ENCODE peak calls at places on chromosomes 3 and 15, in seven cellular contexts. G is stimulated activated naive B cell treated with anti-CD40 and anti-IgM and Interleukin-4, amounts not matched to agents 10 μg/mL and 1 μg/mL and 100 μg/mL, for 72 hours; L is pancreas; S is skeletal muscle cell; I is central memory CD4-positive, alpha-beta T cell; X is DMS53; F is NCI-H1092 treated with DMSO at 0.1 percent for 48 hours. H is an unnamed sample.

GRCh38 chr3:136919799-136920580 is 37.8 kb upstream of the IL20RB start:
- DNase-seq in G (no peak), S (no peak), X (no peak), I (peak; percentile 72), L (no peak), F (no peak), H (no peak)

GRCh38 chr3:138943724-138944131 is 3.2 kb downstream of the FOXL2 start:
- DNase-seq in I (no peak), X (peak; percentile 75), L (no peak), F (no peak), G (no peak), S (no peak), H (no peak)

GRCh38 chr3:169758353-169758994 is 6.4 kb downstream of the TERC start:
- DNase-seq in S (no peak), G (no peak), I (no peak), F (no peak), X (no peak), L (no peak), H (no peak)

GRCh38 chr3:171267089-171267488 is 193.1 kb downstream of the TNIK start:
- DNase-seq in I (no peak), L (no peak), S (no peak), F (no peak), X (no peak), G (no peak), H (no peak)

GRCh38 chr3:12947504-12948369 is 106.4 kb upstream of the RPL32 start:
- DNase-seq in F (no peak), X (no peak), S (peak; percentile 69), I (no peak), L (no peak), G (no peak), H (peak; percentile 72)

GRCh38 chr15:41559489-41560177 is 621 bp downstream of the TYRO3 start:
- DNase-seq in X (peak; percentile 62), F (no peak), G (no peak), S (no peak), L (peak; percentile 39), I (no peak), H (peak; percentile 69)

GRCh38 chr3:197331131-197331530 is 32.7 kb upstream of the DLG1 start:
- DNase-seq in L (no peak), S (no peak), X (no peak), F (no peak), G (no peak), I (no peak), H (no peak)

GRCh38 chr15:66896611-66897010 is 168.8 kb upstream of the SMAD3 start:
- DNase-seq in L (no peak), G (no peak), I (no peak), S (no peak), F (no peak), X (no peak), H (no peak)

GRCh38 chr3:11436775-11437174 is 164.6 kb downstream of the ATG7 start:
- DNase-seq in I (no peak), G (no peak), L (no peak), S (no peak), F (no peak), X (no peak), H (no peak)

GRCh38 chr3:126268866-126269265 is 88.3 kb downstream of the KLF15 start:
- DNase-seq in S (no peak), G (no peak), F (no peak), X (no peak), I (no peak), L (peak; percentile 49), H (no peak)

GRCh38 chr3:196569003-196569516 is 600 bp downstream of the FBXO45 start:
- DNase-seq in G (peak; percentile 44), F (peak; percentile 47), X (peak; percentile 74), L (no peak), S (no peak), I (no peak), H (no peak)

GRCh38 chr3:65398953-65399352 is 639.8 kb downstream of the MAGI1 start:
- DNase-seq in X (no peak), G (no peak), L (no peak), F (no peak), S (no peak), I (no peak), H (no peak)

GRCh38 chr15:59918994-59919951 is 84.8 kb upstream of the FOXB1 start:
- DNase-seq in X (peak; percentile 69), S (peak; percentile 56), F (no peak), I (peak; percentile 3), L (no peak), G (peak; percentile 7), H (no peak)

GRCh38 chr15:48794697-48795134 is 16.2 kb downstream of the CEP152 start:
- DNase-seq in I (no peak), S (no peak), L (no peak), F (no peak), G (peak; percentile 26), X (peak; percentile 24), H (no peak)

GRCh38 chr3:183845608-183846288 is 20.4 kb upstream of the MAP6D1 start:
- DNase-seq in I (no peak), L (no peak), S (no peak), G (no peak), F (no peak), X (no peak), H (no peak)

GRCh38 chr3:39639344-39640236 is 169.8 kb upstream of the MYRIP start:
- DNase-seq in X (peak; percentile 76), F (no peak), S (peak; percentile 88), L (peak; percentile 9), I (no peak), G (no peak), H (no peak)

GRCh38 chr3:78604328-78604727 is 1163.5 kb downstream of the ROBO1 start:
- DNase-seq in I (no peak), S (peak; percentile 41), F (no peak), L (no peak), G (no peak), X (no peak), H (no peak)

GRCh38 chr15:76151599-76151974 is 91.8 kb downstream of the TMEM266 start:
- DNase-seq in I (no peak), F (no peak), G (no peak), X (no peak), L (no peak), S (no peak), H (no peak)

GRCh38 chr15:28191832-28192231 is 92.7 kb upstream of the OCA2 start:
- DNase-seq in X (peak; percentile 9), G (no peak), F (peak; percentile 10), S (peak; percentile 38), I (no peak), L (peak; percentile 14), H (peak; percentile 67)

GRCh38 chr3:69143605-69144004 is 21.2 kb upstream of the LMOD3 start:
- DNase-seq in G (no peak), F (no peak), L (no peak), X (peak; percentile 40), I (no peak), S (peak; percentile 25), H (no peak)

GRCh38 chr15:88647362-88648105 is 8.7 kb downstream of the ISG20 start:
- DNase-seq in F (no peak), S (no peak), L (peak; percentile 83), G (no peak), I (no peak), X (no peak), H (no peak)

GRCh38 chr3:175605851-175606250 is 746.7 kb downstream of the NAALADL2 start:
- DNase-seq in L (no peak), I (no peak), X (no peak), S (no peak), F (no peak), G (no peak), H (no peak)

GRCh38 chr3:171801738-171802600 is 8.3 kb downstream of the PLD1 start:
- DNase-seq in L (no peak), S (peak; percentile 93), X (no peak), F (no peak), G (no peak), I (no peak), H (no peak)

GRCh38 chr3:38007754-38008090 is 17.1 kb downstream of the VILL start:
- DNase-seq in F (no peak), I (no peak), L (no peak), S (no peak), X (no peak), G (no peak), H (no peak)

GRCh38 chr15:44813231-44813630 is 76.9 kb downstream of the TRIM69 start:
- DNase-seq in S (no peak), X (peak; percentile 40), L (no peak), I (no peak), G (no peak), F (peak; percentile 10), H (no peak)

GRCh38 chr3:57783186-57784088 is 27.3 kb downstream of the SLMAP start:
- DNase-seq in F (no peak), S (no peak), X (no peak), I (no peak), L (peak; percentile 33), G (no peak), H (no peak)

GRCh38 chr15:71651750-71652186 is 158.6 kb upstream of the NR2E3 start:
- DNase-seq in X (peak; percentile 72), I (no peak), G (no peak), L (peak; percentile 18), F (peak; percentile 37), S (peak; percentile 62), H (no peak)